ENCODE peak calls at places on chromosomes 16 and 17, in ten cellular contexts. One of them, this sample, is unnamed.

GRCh38 chr17:38693700-38694329 is 11.3 kb upstream of the MLLT6 start:
- ATAC-seq in foreskin keratinocyte: no peak
- ATAC-seq in left lung: peak; percentile 82
- ATAC-seq in aorta: peak; percentile 95
- ATAC-seq in heart right ventricle: peak; percentile 98
- ATAC-seq in upper lobe of left lung: peak; percentile 95
- ATAC-seq in psoas muscle: peak; percentile 91
- ATAC-seq in pancreas: peak; percentile 50
- ATAC-seq in upper lobe of right lung: peak; percentile 78
- ATAC-seq in PC-3: no peak
- ATAC-seq in this sample: peak; percentile 97

GRCh38 chr17:76002100-76002499 is 1.4 kb downstream of the CDK3 start:
- ATAC-seq in upper lobe of left lung: no peak
- ATAC-seq in pancreas: no peak
- ATAC-seq in foreskin keratinocyte: no peak
- ATAC-seq in psoas muscle: no peak
- ATAC-seq in PC-3: no peak
- ATAC-seq in upper lobe of right lung: no peak
- ATAC-seq in left lung: no peak
- ATAC-seq in heart right ventricle: no peak
- ATAC-seq in aorta: no peak
- ATAC-seq in this sample: no peak

GRCh38 chr16:49700222-49700927 is 155.5 kb downstream of the ZNF423 start:
- ATAC-seq in left lung: peak; percentile 8
- ATAC-seq in upper lobe of left lung: peak; percentile 68
- ATAC-seq in foreskin keratinocyte: no peak
- ATAC-seq in pancreas: no peak
- ATAC-seq in upper lobe of right lung: no peak
- ATAC-seq in psoas muscle: no peak
- ATAC-seq in aorta: peak; percentile 74
- ATAC-seq in heart right ventricle: peak; percentile 22
- ATAC-seq in PC-3: no peak
- ATAC-seq in this sample: peak; percentile 49

GRCh38 chr16:28304214-28304613 is 11.9 kb downstream of the SBK1 start:
- ATAC-seq in upper lobe of left lung: peak; percentile 56
- ATAC-seq in heart right ventricle: no peak
- ATAC-seq in upper lobe of right lung: peak; percentile 46
- ATAC-seq in pancreas: no peak
- ATAC-seq in psoas muscle: no peak
- ATAC-seq in aorta: no peak
- ATAC-seq in PC-3: no peak
- ATAC-seq in foreskin keratinocyte: peak; percentile 21
- ATAC-seq in left lung: peak; percentile 73
- ATAC-seq in this sample: no peak

GRCh38 chr16:90044111-90044551 is 24.9 kb upstream of the DBNDD1 start:
- ATAC-seq in foreskin keratinocyte: peak; percentile 81
- ATAC-seq in PC-3: peak; percentile 95
- ATAC-seq in left lung: peak; percentile 73
- ATAC-seq in psoas muscle: no peak
- ATAC-seq in upper lobe of left lung: no peak
- ATAC-seq in pancreas: no peak
- ATAC-seq in aorta: no peak
- ATAC-seq in upper lobe of right lung: peak; percentile 57
- ATAC-seq in heart right ventricle: no peak
- ATAC-seq in this sample: no peak

GRCh38 chr16:50254072-50254471 is 12.3 kb upstream of the ADCY7 start:
- ATAC-seq in upper lobe of right lung: no peak
- ATAC-seq in upper lobe of left lung: no peak
- ATAC-seq in aorta: no peak
- ATAC-seq in heart right ventricle: no peak
- ATAC-seq in foreskin keratinocyte: no peak
- ATAC-seq in PC-3: no peak
- ATAC-seq in left lung: no peak
- ATAC-seq in pancreas: no peak
- ATAC-seq in psoas muscle: no peak
- ATAC-seq in this sample: no peak

GRCh38 chr17:31902693-31903092 is 1.2 kb upstream of the UTP6 start:
- ATAC-seq in aorta: no peak
- ATAC-seq in upper lobe of left lung: no peak
- ATAC-seq in upper lobe of right lung: no peak
- ATAC-seq in foreskin keratinocyte: no peak
- ATAC-seq in heart right ventricle: no peak
- ATAC-seq in pancreas: no peak
- ATAC-seq in psoas muscle: no peak
- ATAC-seq in left lung: no peak
- ATAC-seq in PC-3: no peak
- ATAC-seq in this sample: no peak

GRCh38 chr17:21245703-21246102 is 7.5 kb downstream of the NATD1 start:
- ATAC-seq in pancreas: no peak
- ATAC-seq in psoas muscle: peak; percentile 80
- ATAC-seq in left lung: no peak
- ATAC-seq in upper lobe of right lung: no peak
- ATAC-seq in foreskin keratinocyte: no peak
- ATAC-seq in aorta: no peak
- ATAC-seq in heart right ventricle: no peak
- ATAC-seq in PC-3: no peak
- ATAC-seq in upper lobe of left lung: no peak
- ATAC-seq in this sample: no peak

GRCh38 chr17:32104158-32104557 is 38.1 kb upstream of the RHOT1 start:
- ATAC-seq in heart right ventricle: no peak
- ATAC-seq in foreskin keratinocyte: no peak
- ATAC-seq in psoas muscle: no peak
- ATAC-seq in pancreas: no peak
- ATAC-seq in aorta: no peak
- ATAC-seq in upper lobe of left lung: no peak
- ATAC-seq in left lung: peak; percentile 15
- ATAC-seq in upper lobe of right lung: peak; percentile 61
- ATAC-seq in PC-3: no peak
- ATAC-seq in this sample: no peak

DNA sequence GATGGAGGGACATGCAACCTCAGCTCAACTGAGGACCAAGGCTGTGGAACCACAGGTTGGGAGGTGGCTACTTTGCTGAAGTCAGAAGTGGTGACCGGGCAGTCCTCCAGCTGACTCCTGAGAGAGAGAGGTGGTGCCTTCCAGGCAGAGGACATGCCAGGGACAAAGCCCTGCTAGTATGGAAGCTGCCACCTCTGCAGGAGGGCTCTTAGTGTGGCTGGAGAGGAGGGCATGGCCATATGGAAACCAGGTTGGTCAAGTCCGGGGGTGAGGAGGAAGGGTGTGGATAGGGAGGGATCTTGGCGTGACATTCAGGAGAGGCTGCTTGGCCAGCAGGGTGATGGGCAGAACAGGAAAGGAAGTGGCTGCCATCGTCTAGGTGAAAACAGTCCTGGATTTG is 5.7 kb downstream of the C16orf86 start:
- ATAC-seq in PC-3: no peak
- ATAC-seq in foreskin keratinocyte: no peak
- ATAC-seq in pancreas: no peak
- ATAC-seq in upper lobe of left lung: no peak
- ATAC-seq in left lung: peak; percentile 62
- ATAC-seq in aorta: no peak
- ATAC-seq in upper lobe of right lung: peak; percentile 21
- ATAC-seq in psoas muscle: no peak
- ATAC-seq in heart right ventricle: no peak
- ATAC-seq in this sample: no peak
- H3K4me1 ChIP-seq in PC-3: peaks cover 5% of the 10 kb centered on the region
- H3K4me1 ChIP-seq in foreskin keratinocyte: peaks cover 2% of the 10 kb centered on the region
- H3K4me1 ChIP-seq in pancreas: peaks cover 13% of the 10 kb centered on the region
- H3K4me1 ChIP-seq in upper lobe of left lung: peaks cover 54% of the 10 kb centered on the region
- H3K4me1 ChIP-seq in left lung: peaks cover 35% of the 10 kb centered on the region
- H3K4me1 ChIP-seq in aorta: no peaks in the 10 kb centered on the region
- H3K4me1 ChIP-seq in upper lobe of right lung: peaks cover 34% of the 10 kb centered on the region
- H3K4me1 ChIP-seq in psoas muscle: peaks cover 19% of the 10 kb centered on the region
- H3K4me1 ChIP-seq in heart right ventricle: peaks cover 30% of the 10 kb centered on the region
- H3K4me1 ChIP-seq in this sample: no peaks in the 10 kb centered on the region

GRCh38 chr16:74558873-74559272 is 48.0 kb downstream of the GLG1 start:
- ATAC-seq in aorta: no peak
- ATAC-seq in psoas muscle: no peak
- ATAC-seq in upper lobe of right lung: no peak
- ATAC-seq in foreskin keratinocyte: peak; percentile 34
- ATAC-seq in upper lobe of left lung: no peak
- ATAC-seq in left lung: no peak
- ATAC-seq in PC-3: no peak
- ATAC-seq in heart right ventricle: no peak
- ATAC-seq in pancreas: no peak
- ATAC-seq in this sample: no peak

GRCh38 chr16:74563828-74564263 is 43.1 kb downstream of the GLG1 start:
- ATAC-seq in upper lobe of right lung: peak; percentile 93
- ATAC-seq in left lung: peak; percentile 78
- ATAC-seq in psoas muscle: peak; percentile 93
- ATAC-seq in heart right ventricle: no peak
- ATAC-seq in upper lobe of left lung: peak; percentile 80
- ATAC-seq in pancreas: peak; percentile 47
- ATAC-seq in aorta: no peak
- ATAC-seq in foreskin keratinocyte: peak; percentile 61
- ATAC-seq in PC-3: peak; percentile 58
- ATAC-seq in this sample: peak; percentile 61

GRCh38 chr16:74562117-74562516 is 44.8 kb downstream of the GLG1 start:
- ATAC-seq in aorta: no peak
- ATAC-seq in heart right ventricle: no peak
- ATAC-seq in left lung: no peak
- ATAC-seq in psoas muscle: no peak
- ATAC-seq in pancreas: no peak
- ATAC-seq in upper lobe of right lung: no peak
- ATAC-seq in upper lobe of left lung: no peak
- ATAC-seq in PC-3: no peak
- ATAC-seq in foreskin keratinocyte: peak; percentile 7
- ATAC-seq in this sample: no peak

GRCh38 chr16:74561626-74562025 is 45.3 kb downstream of the GLG1 start:
- ATAC-seq in left lung: no peak
- ATAC-seq in pancreas: no peak
- ATAC-seq in PC-3: no peak
- ATAC-seq in psoas muscle: no peak
- ATAC-seq in upper lobe of right lung: no peak
- ATAC-seq in upper lobe of left lung: no peak
- ATAC-seq in aorta: no peak
- ATAC-seq in heart right ventricle: no peak
- ATAC-seq in foreskin keratinocyte: peak; percentile 62
- ATAC-seq in this sample: no peak

GRCh38 chr16:74560912-74561311 is 46.0 kb downstream of the GLG1 start:
- ATAC-seq in upper lobe of left lung: no peak
- ATAC-seq in aorta: no peak
- ATAC-seq in upper lobe of right lung: no peak
- ATAC-seq in PC-3: no peak
- ATAC-seq in foreskin keratinocyte: no peak
- ATAC-seq in left lung: no peak
- ATAC-seq in pancreas: no peak
- ATAC-seq in heart right ventricle: no peak
- ATAC-seq in psoas muscle: no peak
- ATAC-seq in this sample: no peak
- H3K4me1 ChIP-seq in upper lobe of left lung: peaks cover 9% of the 10 kb centered on the region
- H3K4me1 ChIP-seq in aorta: peaks cover 2% of the 10 kb centered on the region
- H3K4me1 ChIP-seq in upper lobe of right lung: peaks cover 9% of the 10 kb centered on the region
- H3K4me1 ChIP-seq in PC-3: peaks cover 7% of the 10 kb centered on the region
- H3K4me1 ChIP-seq in foreskin keratinocyte: peaks cover 22% of the 10 kb centered on the region
- H3K4me1 ChIP-seq in left lung: no peaks in the 10 kb centered on the region
- H3K4me1 ChIP-seq in pancreas: peaks cover 6% of the 10 kb centered on the region
- H3K4me1 ChIP-seq in heart right ventricle: peaks cover 9% of the 10 kb centered on the region
- H3K4me1 ChIP-seq in psoas muscle: peaks cover 36% of the 10 kb centered on the region
- H3K4me1 ChIP-seq in this sample: peaks cover 4% of the 10 kb centered on the region

GRCh38 chr17:17514361-17514992 is 18.3 kb upstream of the RASD1 start:
- ATAC-seq in left lung: no peak
- ATAC-seq in foreskin keratinocyte: no peak
- ATAC-seq in psoas muscle: no peak
- ATAC-seq in upper lobe of right lung: no peak
- ATAC-seq in aorta: no peak
- ATAC-seq in PC-3: no peak
- ATAC-seq in pancreas: no peak
- ATAC-seq in upper lobe of left lung: no peak
- ATAC-seq in heart right ventricle: no peak
- ATAC-seq in this sample: no peak
- H3K4me1 ChIP-seq in left lung: no peaks in the 10 kb centered on the region
- H3K4me1 ChIP-seq in foreskin keratinocyte: no peaks in the 10 kb centered on the region
- H3K4me1 ChIP-seq in psoas muscle: no peaks in the 10 kb centered on the region
- H3K4me1 ChIP-seq in upper lobe of right lung: no peaks in the 10 kb centered on the region
- H3K4me1 ChIP-seq in aorta: no peaks in the 10 kb centered on the region
- H3K4me1 ChIP-seq in PC-3: peaks cover 29% of the 10 kb centered on the region
- H3K4me1 ChIP-seq in pancreas: no peaks in the 10 kb centered on the region
- H3K4me1 ChIP-seq in upper lobe of left lung: no peaks in the 10 kb centered on the region
- H3K4me1 ChIP-seq in heart right ventricle: no peaks in the 10 kb centered on the region
- H3K4me1 ChIP-seq in this sample: no peaks in the 10 kb centered on the region

GRCh38 chr17:16483021-16483645 is 8.9 kb downstream of the LRRC75A start:
- ATAC-seq in left lung: no peak
- ATAC-seq in upper lobe of right lung: no peak
- ATAC-seq in psoas muscle: no peak
- ATAC-seq in aorta: no peak
- ATAC-seq in pancreas: no peak
- ATAC-seq in upper lobe of left lung: no peak
- ATAC-seq in foreskin keratinocyte: peak; percentile 12
- ATAC-seq in PC-3: no peak
- ATAC-seq in heart right ventricle: no peak
- ATAC-seq in this sample: no peak

GRCh38 chr17:16480995-16481394 is 11.0 kb downstream of the LRRC75A start:
- ATAC-seq in foreskin keratinocyte: no peak
- ATAC-seq in PC-3: no peak
- ATAC-seq in left lung: no peak
- ATAC-seq in psoas muscle: no peak
- ATAC-seq in aorta: no peak
- ATAC-seq in upper lobe of left lung: no peak
- ATAC-seq in upper lobe of right lung: no peak
- ATAC-seq in heart right ventricle: no peak
- ATAC-seq in pancreas: peak; percentile 30
- ATAC-seq in this sample: no peak

GRCh38 chr17:16482253-16482652 is 9.7 kb downstream of the LRRC75A start:
- ATAC-seq in upper lobe of left lung: no peak
- ATAC-seq in psoas muscle: no peak
- ATAC-seq in left lung: no peak
- ATAC-seq in upper lobe of right lung: no peak
- ATAC-seq in aorta: no peak
- ATAC-seq in heart right ventricle: no peak
- ATAC-seq in foreskin keratinocyte: no peak
- ATAC-seq in pancreas: no peak
- ATAC-seq in PC-3: no peak
- ATAC-seq in this sample: no peak

GRCh38 chr17:16486373-16487250 is 5.4 kb downstream of the LRRC75A start:
- ATAC-seq in psoas muscle: peak; percentile 87
- ATAC-seq in left lung: peak; percentile 89
- ATAC-seq in upper lobe of right lung: peak; percentile 81
- ATAC-seq in heart right ventricle: peak; percentile 44
- ATAC-seq in PC-3: peak; percentile 83
- ATAC-seq in pancreas: peak; percentile 76
- ATAC-seq in foreskin keratinocyte: peak; percentile 73
- ATAC-seq in aorta: peak; percentile 45
- ATAC-seq in upper lobe of left lung: peak; percentile 59
- ATAC-seq in this sample: peak; percentile 67

DNA sequence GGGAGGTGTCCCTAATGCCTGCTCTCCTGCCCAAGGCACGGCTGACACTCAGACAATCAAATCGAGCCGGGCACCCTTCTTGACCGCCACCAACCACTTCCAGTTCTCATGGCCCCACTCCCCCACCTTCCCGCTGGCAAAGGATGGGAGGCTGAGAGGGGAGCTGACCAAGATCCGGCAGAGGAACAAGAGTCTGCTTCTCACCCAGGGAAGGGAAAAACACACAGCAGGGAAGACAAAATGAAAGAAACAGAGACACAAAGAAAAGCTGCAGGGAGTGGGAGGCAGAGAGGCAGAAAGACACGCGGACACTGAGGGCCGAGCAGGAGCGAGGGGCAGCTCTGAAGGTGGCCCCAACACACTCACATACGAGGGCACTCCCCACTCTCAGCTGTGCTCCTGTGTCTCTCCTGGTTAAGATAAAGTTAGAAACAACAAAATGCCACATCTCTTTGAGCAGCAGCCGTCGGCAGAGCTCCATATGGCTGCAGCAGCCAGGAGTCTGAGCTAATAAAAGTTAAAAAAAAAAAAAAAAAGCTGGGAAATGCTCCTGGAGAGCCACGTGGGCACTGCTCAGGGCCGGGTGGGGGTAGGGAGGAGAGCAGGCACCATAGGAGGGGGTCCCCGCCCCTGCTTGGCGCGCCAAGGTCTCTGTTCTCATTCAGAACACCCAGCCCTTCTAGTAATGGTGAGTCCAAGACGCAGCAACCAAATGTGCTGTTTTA is 7.4 kb downstream of the LRRC75A start:
- ATAC-seq in heart right ventricle: no peak
- ATAC-seq in left lung: no peak
- ATAC-seq in upper lobe of left lung: no peak
- ATAC-seq in pancreas: no peak
- ATAC-seq in PC-3: no peak
- ATAC-seq in foreskin keratinocyte: no peak
- ATAC-seq in aorta: peak; percentile 14
- ATAC-seq in upper lobe of right lung: no peak
- ATAC-seq in psoas muscle: no peak
- ATAC-seq in this sample: no peak
- H3K4me1 ChIP-seq in heart right ventricle: peaks cover 16% of the 10 kb centered on the region
- H3K4me1 ChIP-seq in left lung: peaks cover 5% of the 10 kb centered on the region
- H3K4me1 ChIP-seq in upper lobe of left lung: peaks cover 15% of the 10 kb centered on the region
- H3K4me1 ChIP-seq in pancreas: no peaks in the 10 kb centered on the region
- H3K4me1 ChIP-seq in PC-3: peaks cover 18% of the 10 kb centered on the region
- H3K4me1 ChIP-seq in foreskin keratinocyte: peaks cover 8% of the 10 kb centered on the region
- H3K4me1 ChIP-seq in aorta: no peaks in the 10 kb centered on the region
- H3K4me1 ChIP-seq in upper lobe of right lung: peaks cover 16% of the 10 kb centered on the region
- H3K4me1 ChIP-seq in psoas muscle: peaks cover 15% of the 10 kb centered on the region
- H3K4me1 ChIP-seq in this sample: peaks cover 19% of the 10 kb centered on the region